ENCODE peak calls at places on chromosomes 5 and 9, in nine cellular contexts. One of them, this sample, is unnamed.

GRCh38 chr5:50440651-50441478 is at the start of gene EMB:
- DNase-seq in fibroblast of lung: peak
- DNase-seq in K562: no peak
- DNase-seq in astrocyte: peak
- DNase-seq in H9: peak
- DNase-seq in IMR-90: no peak
- DNase-seq in H1: peak
- DNase-seq in mammary epithelial cell: peak
- DNase-seq in Karpas-422: peak
- DNase-seq in this sample: peak

GRCh38 chr5:98904786-98905185 is 24.0 kb downstream of the CHD1 start:
- DNase-seq in IMR-90: peak
- DNase-seq in Karpas-422: no peak
- DNase-seq in H1: no peak
- DNase-seq in fibroblast of lung: peak
- DNase-seq in H9: no peak
- DNase-seq in K562: no peak
- DNase-seq in mammary epithelial cell: peak
- DNase-seq in astrocyte: peak
- DNase-seq in this sample: no peak

GRCh38 chr5:179246227-179246626 is 99.0 kb downstream of the ADAMTS2 start:
- DNase-seq in astrocyte: no peak
- DNase-seq in K562: no peak
- DNase-seq in H1: no peak
- DNase-seq in mammary epithelial cell: no peak
- DNase-seq in IMR-90: no peak
- DNase-seq in Karpas-422: no peak
- DNase-seq in H9: peak
- DNase-seq in fibroblast of lung: no peak
- DNase-seq in this sample: no peak

GRCh38 chr9:130301483-130302286 is 36.1 kb downstream of the HMCN2 start:
- DNase-seq in mammary epithelial cell: no peak
- DNase-seq in Karpas-422: no peak
- DNase-seq in fibroblast of lung: no peak
- DNase-seq in K562: no peak
- DNase-seq in astrocyte: peak
- DNase-seq in IMR-90: peak
- DNase-seq in H1: no peak
- DNase-seq in H9: no peak
- DNase-seq in this sample: no peak

GRCh38 chr5:178527458-178528307 is 62.5 kb downstream of the COL23A1 start:
- DNase-seq in K562: no peak
- DNase-seq in H9: no peak
- DNase-seq in IMR-90: no peak
- DNase-seq in mammary epithelial cell: no peak
- DNase-seq in H1: no peak
- DNase-seq in fibroblast of lung: no peak
- DNase-seq in astrocyte: no peak
- DNase-seq in Karpas-422: no peak
- DNase-seq in this sample: no peak

GRCh38 chr9:93205045-93205768 is 21.3 kb downstream of the WNK2 start:
- DNase-seq in fibroblast of lung: no peak
- DNase-seq in Karpas-422: peak
- DNase-seq in H9: no peak
- DNase-seq in H1: no peak
- DNase-seq in IMR-90: no peak
- DNase-seq in astrocyte: peak
- DNase-seq in mammary epithelial cell: no peak
- DNase-seq in K562: no peak
- DNase-seq in this sample: peak

GRCh38 chr5:94577466-94578245 is 40.7 kb downstream of the KIAA0825 start:
- DNase-seq in H1: no peak
- DNase-seq in K562: no peak
- DNase-seq in H9: no peak
- DNase-seq in IMR-90: no peak
- DNase-seq in astrocyte: peak
- DNase-seq in Karpas-422: no peak
- DNase-seq in fibroblast of lung: no peak
- DNase-seq in mammary epithelial cell: no peak
- DNase-seq in this sample: no peak

GRCh38 chr5:136132087-136132486 is 558 bp upstream of the SMAD5 start:
- DNase-seq in IMR-90: no peak
- DNase-seq in fibroblast of lung: no peak
- DNase-seq in H9: no peak
- DNase-seq in astrocyte: no peak
- DNase-seq in K562: peak
- DNase-seq in Karpas-422: no peak
- DNase-seq in H1: no peak
- DNase-seq in mammary epithelial cell: no peak
- DNase-seq in this sample: no peak

GRCh38 chr5:142819816-142820215 is 49.6 kb downstream of the ARHGAP26 start:
- DNase-seq in K562: no peak
- DNase-seq in astrocyte: no peak
- DNase-seq in IMR-90: peak
- DNase-seq in H9: no peak
- DNase-seq in fibroblast of lung: peak
- DNase-seq in H1: no peak
- DNase-seq in mammary epithelial cell: peak
- DNase-seq in Karpas-422: no peak
- DNase-seq in this sample: no peak

GRCh38 chr9:136105398-136106135 is 10.5 kb upstream of the NACC2 start:
- DNase-seq in H1: no peak
- DNase-seq in H9: peak
- DNase-seq in fibroblast of lung: peak
- DNase-seq in Karpas-422: no peak
- DNase-seq in IMR-90: peak
- DNase-seq in mammary epithelial cell: no peak
- DNase-seq in astrocyte: no peak
- DNase-seq in K562: no peak
- DNase-seq in this sample: no peak
- H3K9ac ChIP-seq in H1: no peak
- H3K9ac ChIP-seq in H9: no peak
- H3K9ac ChIP-seq in fibroblast of lung: no peak
- H3K9ac ChIP-seq in Karpas-422: no peak
- H3K9ac ChIP-seq in IMR-90: no peak
- H3K9ac ChIP-seq in mammary epithelial cell: no peak
- H3K9ac ChIP-seq in astrocyte: no peak
- H3K9ac ChIP-seq in K562: peak
- H3K9ac ChIP-seq in this sample: no peak

GRCh38 chr5:150780180-150780692 is 1.7 kb downstream of the SMIM3 start:
- DNase-seq in mammary epithelial cell: peak
- DNase-seq in IMR-90: peak
- DNase-seq in fibroblast of lung: peak
- DNase-seq in Karpas-422: peak
- DNase-seq in H1: no peak
- DNase-seq in K562: no peak
- DNase-seq in astrocyte: peak
- DNase-seq in H9: no peak
- DNase-seq in this sample: peak
- H3K9ac ChIP-seq in mammary epithelial cell: peak
- H3K9ac ChIP-seq in IMR-90: peak
- H3K9ac ChIP-seq in fibroblast of lung: peak
- H3K9ac ChIP-seq in Karpas-422: no peak
- H3K9ac ChIP-seq in H1: no peak
- H3K9ac ChIP-seq in K562: no peak
- H3K9ac ChIP-seq in astrocyte: peak
- H3K9ac ChIP-seq in H9: peak
- H3K9ac ChIP-seq in this sample: peak

GRCh38 chr9:95854386-95855015 is 21.0 kb upstream of the ERCC6L2 start:
- DNase-seq in IMR-90: peak
- DNase-seq in K562: no peak
- DNase-seq in mammary epithelial cell: peak
- DNase-seq in H1: no peak
- DNase-seq in H9: no peak
- DNase-seq in fibroblast of lung: peak
- DNase-seq in Karpas-422: no peak
- DNase-seq in astrocyte: peak
- DNase-seq in this sample: no peak
- H3K9ac ChIP-seq in IMR-90: no peak
- H3K9ac ChIP-seq in K562: no peak
- H3K9ac ChIP-seq in mammary epithelial cell: no peak
- H3K9ac ChIP-seq in H1: no peak
- H3K9ac ChIP-seq in H9: no peak
- H3K9ac ChIP-seq in fibroblast of lung: no peak
- H3K9ac ChIP-seq in Karpas-422: no peak
- H3K9ac ChIP-seq in astrocyte: no peak
- H3K9ac ChIP-seq in this sample: no peak

DNA sequence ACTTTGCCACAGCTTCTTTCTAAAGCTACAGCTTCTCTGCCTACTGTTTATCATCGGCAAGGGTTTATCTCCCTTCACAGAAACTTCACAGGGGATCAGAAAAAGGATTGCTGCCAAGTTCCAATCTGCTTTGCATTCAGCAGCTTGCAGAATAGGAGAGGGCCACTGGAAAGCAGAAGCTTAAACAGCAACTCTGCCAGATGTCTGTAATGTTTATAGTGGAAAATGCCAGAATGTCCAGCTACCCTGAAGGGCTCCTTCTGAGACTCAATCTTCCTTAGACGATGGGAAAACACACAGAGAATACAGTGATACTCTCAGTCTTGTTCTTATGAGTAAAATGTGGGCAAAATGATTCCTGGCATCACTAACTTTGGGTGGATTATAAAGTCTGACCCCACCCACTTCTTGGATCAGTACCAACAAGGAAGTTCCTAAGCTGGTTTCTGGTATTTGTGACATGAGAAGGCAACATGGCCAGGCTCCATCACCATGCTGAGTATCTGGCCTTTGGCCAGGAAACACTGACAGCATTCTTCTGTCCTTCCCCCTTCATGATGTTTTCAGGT is 19.0 kb downstream of the STOM start:
- DNase-seq in Karpas-422: no peak
- DNase-seq in mammary epithelial cell: peak
- DNase-seq in H9: no peak
- DNase-seq in fibroblast of lung: peak
- DNase-seq in astrocyte: peak
- DNase-seq in IMR-90: peak
- DNase-seq in K562: peak
- DNase-seq in H1: no peak
- DNase-seq in this sample: no peak
- H3K9ac ChIP-seq in Karpas-422: no peak
- H3K9ac ChIP-seq in mammary epithelial cell: no peak
- H3K9ac ChIP-seq in H9: no peak
- H3K9ac ChIP-seq in fibroblast of lung: no peak
- H3K9ac ChIP-seq in astrocyte: peak
- H3K9ac ChIP-seq in IMR-90: no peak
- H3K9ac ChIP-seq in K562: no peak
- H3K9ac ChIP-seq in H1: no peak
- H3K9ac ChIP-seq in this sample: no peak

DNA sequence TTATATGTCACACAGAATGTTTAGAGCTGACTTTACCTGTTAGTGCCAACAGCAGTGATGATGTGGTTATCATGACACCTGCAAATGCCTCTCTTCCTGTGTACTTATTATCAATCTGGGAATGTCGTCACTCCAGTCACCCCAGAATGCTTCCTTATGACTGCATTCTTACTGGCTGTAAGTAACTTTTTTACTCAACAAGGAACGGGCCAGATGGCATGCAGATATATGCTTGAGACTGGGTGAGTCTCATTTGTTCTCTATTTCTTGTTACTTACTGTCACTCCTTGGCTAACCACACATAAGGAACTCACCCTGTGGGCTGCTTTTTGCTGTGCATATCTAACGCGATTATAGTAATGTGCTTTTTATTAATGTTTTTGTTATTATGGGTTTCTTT is 385.5 kb upstream of the MEF2C start:
- DNase-seq in astrocyte: no peak
- DNase-seq in Karpas-422: no peak
- DNase-seq in H1: no peak
- DNase-seq in K562: no peak
- DNase-seq in mammary epithelial cell: no peak
- DNase-seq in IMR-90: no peak
- DNase-seq in fibroblast of lung: no peak
- DNase-seq in H9: no peak
- DNase-seq in this sample: no peak
- H3K9ac ChIP-seq in astrocyte: no peak
- H3K9ac ChIP-seq in Karpas-422: no peak
- H3K9ac ChIP-seq in H1: no peak
- H3K9ac ChIP-seq in K562: no peak
- H3K9ac ChIP-seq in mammary epithelial cell: no peak
- H3K9ac ChIP-seq in IMR-90: no peak
- H3K9ac ChIP-seq in fibroblast of lung: no peak
- H3K9ac ChIP-seq in H9: no peak
- H3K9ac ChIP-seq in this sample: no peak

GRCh38 chr5:138573223-138573622 is 2.0 kb downstream of the HSPA9 start:
- DNase-seq in H1: no peak
- DNase-seq in fibroblast of lung: no peak
- DNase-seq in H9: no peak
- DNase-seq in mammary epithelial cell: no peak
- DNase-seq in K562: no peak
- DNase-seq in Karpas-422: no peak
- DNase-seq in IMR-90: no peak
- DNase-seq in astrocyte: no peak
- DNase-seq in this sample: no peak
- H3K9ac ChIP-seq in H1: no peak
- H3K9ac ChIP-seq in fibroblast of lung: no peak
- H3K9ac ChIP-seq in H9: no peak
- H3K9ac ChIP-seq in mammary epithelial cell: no peak
- H3K9ac ChIP-seq in K562: peak
- H3K9ac ChIP-seq in Karpas-422: peak
- H3K9ac ChIP-seq in IMR-90: no peak
- H3K9ac ChIP-seq in astrocyte: peak
- H3K9ac ChIP-seq in this sample: peak

GRCh38 chr5:164296603-164297080 is 791.2 kb downstream of the MAT2B start:
- DNase-seq in IMR-90: peak
- DNase-seq in Karpas-422: no peak
- DNase-seq in H9: peak
- DNase-seq in K562: no peak
- DNase-seq in fibroblast of lung: peak
- DNase-seq in mammary epithelial cell: no peak
- DNase-seq in H1: peak
- DNase-seq in astrocyte: peak
- DNase-seq in this sample: no peak
- H3K9ac ChIP-seq in IMR-90: peak
- H3K9ac ChIP-seq in Karpas-422: no peak
- H3K9ac ChIP-seq in H9: no peak
- H3K9ac ChIP-seq in K562: peak
- H3K9ac ChIP-seq in fibroblast of lung: no peak
- H3K9ac ChIP-seq in mammary epithelial cell: no peak
- H3K9ac ChIP-seq in H1: no peak
- H3K9ac ChIP-seq in astrocyte: peak
- H3K9ac ChIP-seq in this sample: no peak